ENCODE peak calls at places on chromosome 7, in four cellular contexts. B is kidney epithelial cell, P is keratinocyte, O is cardiac muscle cell. C is an unnamed sample.

GRCh38 chr7:68288099-68288498 is 1291.5 kb downstream of the TYW1 start:
- DNase-seq in O (no peak), B (no peak), P (no peak), C (no peak)

GRCh38 chr7:44131173-44132009 is 8.0 kb upstream of the POLD2 start:
- DNase-seq in B (no peak), O (peak), P (no peak), C (peak)

GRCh38 chr7:116713918-116714317 is 41.9 kb downstream of the MET start:
- DNase-seq in P (no peak), O (no peak), B (no peak), C (no peak)

GRCh38 chr7:151491859-151492258 is 27.8 kb downstream of the RHEB start:
- DNase-seq in O (no peak), P (peak), B (peak), C (no peak)

GRCh38 chr7:7739718-7740355 is 21.4 kb upstream of the RPA3 start:
- DNase-seq in P (no peak), B (no peak), O (no peak), C (no peak)

GRCh38 chr7:106430103-106430502 is 145.3 kb upstream of the NAMPT start:
- DNase-seq in O (no peak), B (no peak), P (no peak), C (no peak)

GRCh38 chr7:141158562-141158961 is 84.7 kb downstream of the TMEM178B start:
- DNase-seq in P (no peak), O (no peak), B (peak), C (peak)

GRCh38 chr7:128259131-128260056 is 18.3 kb downstream of the LEP start:
- DNase-seq in P (no peak), B (no peak), O (no peak), C (no peak)

GRCh38 chr7:28573059-28573553 is 160.8 kb downstream of the CREB5 start:
- DNase-seq in O (no peak), P (no peak), B (no peak), C (peak)

GRCh38 chr7:137920637-137921473 is 74.1 kb upstream of the DGKI start:
- DNase-seq in P (no peak), O (no peak), B (no peak), C (no peak)

GRCh38 chr7:475951-476441 is 43.6 kb downstream of the PDGFA start:
- DNase-seq in B (no peak), P (no peak), O (no peak), C (no peak)

GRCh38 chr7:82167568-82168314 is 275.8 kb downstream of the CACNA2D1 start:
- DNase-seq in P (no peak), O (peak), B (no peak), C (no peak)

GRCh38 chr7:109751241-109751640 is 1181.6 kb downstream of the DNAJB9 start:
- DNase-seq in P (no peak), O (no peak), B (no peak), C (no peak)

GRCh38 chr7:152756126-152756525 is 3.4 kb upstream of the ACTR3B start:
- DNase-seq in P (no peak), O (no peak), B (no peak), C (no peak)

GRCh38 chr7:103341466-103341865 is 3.1 kb downstream of the DNAJC2 start:
- DNase-seq in B (no peak), P (no peak), O (no peak), C (no peak)

GRCh38 chr7:127654404-127655392 is 2.7 kb downstream of the SND1 start:
- DNase-seq in P (no peak), O (no peak), B (no peak), C (no peak)

GRCh38 chr7:156106107-156106426 is 293.8 kb upstream of the SHH start:
- DNase-seq in B (no peak), O (no peak), P (no peak), C (no peak)

GRCh38 chr7:18020138-18020715 is 7.4 kb downstream of the PRPS1L1 start:
- DNase-seq in O (no peak), P (no peak), B (no peak), C (no peak)

GRCh38 chr7:132181946-132182685 is 394.2 kb downstream of the PLXNA4 start:
- DNase-seq in P (no peak), O (no peak), B (no peak), C (no peak)

DNA sequence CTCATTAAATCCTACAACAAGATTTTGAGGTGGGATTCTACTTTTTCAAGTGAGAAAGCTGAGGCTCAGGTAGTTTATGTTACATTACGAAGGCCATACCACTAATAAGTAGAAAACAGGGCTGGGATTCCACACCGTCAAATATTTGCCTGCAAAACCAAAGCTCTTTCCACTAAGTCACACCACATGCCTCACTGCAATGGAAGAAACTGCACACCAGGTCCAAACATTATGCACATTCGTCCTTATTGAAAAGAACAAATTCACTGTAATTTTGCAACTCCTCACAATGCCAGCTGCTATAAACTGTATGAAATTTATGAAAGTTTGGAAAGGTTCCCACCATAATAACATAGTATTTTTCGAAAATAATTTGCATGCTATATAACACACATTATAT is 66.5 kb downstream of the DGKB start:
- DNase-seq in B (no peak), O (peak), P (no peak), C (no peak)
- H3K4me3 ChIP-seq in B (no peak), O (no peak), P (no peak), C (no peak)

GRCh38 chr7:55432506-55432905 is 67.4 kb downstream of the LANCL2 start:
- DNase-seq in P (no peak), O (no peak), B (no peak), C (no peak)

GRCh38 chr7:55431898-55432297 is 66.8 kb downstream of the LANCL2 start:
- DNase-seq in B (no peak), O (no peak), P (no peak), C (peak)

GRCh38 chr7:55435466-55435865 is 70.3 kb downstream of the LANCL2 start:
- DNase-seq in B (no peak), P (no peak), O (no peak), C (no peak)

GRCh38 chr7:55429835-55430499 is 64.8 kb downstream of the LANCL2 start:
- DNase-seq in O (no peak), B (no peak), P (no peak), C (no peak)

GRCh38 chr7:55432937-55433784 is 68.0 kb downstream of the LANCL2 start:
- DNase-seq in O (peak), P (no peak), B (no peak), C (peak)
- TF ChIP-seq CTCF in O (peak), P (peak), B (peak), C (peak)

DNA sequence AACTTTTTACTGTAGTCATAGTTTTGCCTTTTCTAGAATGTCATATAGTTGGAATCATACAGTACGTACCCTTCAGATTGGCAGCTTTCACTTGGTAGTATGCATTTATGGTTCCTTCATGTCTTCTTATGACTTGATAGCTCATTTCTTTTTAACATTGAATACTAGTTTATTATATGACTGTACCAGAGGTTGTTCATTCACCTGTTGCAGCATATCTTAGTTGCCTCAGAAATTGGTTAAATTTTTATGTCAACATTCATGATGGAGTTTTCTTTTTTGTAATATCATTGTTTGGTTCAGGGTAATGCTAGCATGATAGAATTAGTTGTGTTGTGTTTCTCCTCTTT is 94.8 kb upstream of the CDK13 start:
- DNase-seq in O (no peak), P (no peak), B (no peak), C (no peak)
- H3K4me3 ChIP-seq in O (no peak), P (no peak), B (no peak), C (no peak)

DNA sequence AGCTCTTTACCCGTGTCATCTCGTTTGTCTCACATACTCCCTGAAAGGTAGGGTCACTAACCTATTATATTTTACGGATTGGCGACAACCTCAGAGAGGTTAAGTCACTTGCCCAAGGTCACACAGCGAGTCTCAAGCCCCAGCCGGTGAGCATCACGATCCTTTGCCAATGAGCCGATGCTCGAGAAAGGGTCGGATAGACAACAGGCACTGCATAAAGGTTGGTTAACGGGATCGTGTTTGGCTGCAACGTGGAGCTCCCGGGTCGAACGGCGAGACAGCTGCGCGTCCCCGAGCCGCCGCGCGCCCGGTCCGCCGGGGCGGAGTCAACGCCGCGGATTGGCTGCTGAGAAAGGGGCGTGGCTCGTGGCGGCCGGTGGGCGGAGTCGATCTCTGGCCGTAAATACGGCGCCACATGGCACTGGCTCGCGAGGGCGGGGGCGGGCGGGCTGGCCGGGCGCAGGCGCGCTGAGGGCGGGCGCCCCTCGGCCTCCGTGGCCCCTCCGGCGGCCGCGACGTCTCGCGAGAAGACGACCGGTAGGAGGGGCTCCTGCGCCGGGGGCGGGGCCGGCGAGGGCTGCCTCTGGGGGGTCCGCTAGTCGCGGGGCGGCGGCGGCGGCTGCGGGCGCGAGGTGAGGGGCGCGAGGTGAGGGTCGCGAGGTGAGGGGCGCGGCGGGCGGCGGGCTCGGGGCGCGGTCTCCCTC is at the start of gene CHST12:
- DNase-seq in B (peak), P (peak), O (peak), C (peak)
- TF ChIP-seq CTCF in B (no peak), P (no peak), O (no peak), C (no peak)

GRCh38 chr7:51229106-51229537 is 87.5 kb downstream of the COBL start:
- DNase-seq in P (no peak), B (no peak), O (no peak), C (no peak)
- H3K4me3 ChIP-seq in P (no peak), B (peak), O (no peak), C (no peak)

GRCh38 chr7:90191648-90192047 is 19.9 kb upstream of the STEAP2 start:
- DNase-seq in P (no peak), B (no peak), O (no peak), C (no peak)
- TF ChIP-seq CTCF in P (no peak), B (no peak), O (no peak), C (no peak)

GRCh38 chr7:19900118-19900517 is 126.7 kb upstream of the TMEM196 start:
- DNase-seq in O (no peak), P (no peak), B (no peak), C (no peak)
- H3K4me3 ChIP-seq in O (no peak), P (no peak), B (no peak), C (no peak)

GRCh38 chr7:52168085-52168484 is 851.5 kb upstream of the COBL start:
- DNase-seq in P (no peak), B (no peak), O (no peak), C (no peak)
- TF ChIP-seq CTCF in P (no peak), B (peak), O (no peak), C (peak)